ENCODE peak calls at places on chromosomes 16 and 17, in five cellular contexts. One of them, this sample, is unnamed.
A peak's percentile ranks its signal among the peaks of the same experiment; 100 is the strongest.

GRCh38 chr16:65119905-65120341 is 1.9 kb downstream of the CDH11 start:
- DNase-seq in neuronal stem cell: peak; percentile 48
- DNase-seq in uterus: peak; percentile 22
- DNase-seq in ovary: peak; percentile 53
- DNase-seq in heart right ventricle: no peak
- DNase-seq in this sample: no peak

GRCh38 chr16:66081967-66082366 is 284.5 kb upstream of the CDH5 start:
- DNase-seq in neuronal stem cell: no peak
- DNase-seq in uterus: no peak
- DNase-seq in ovary: no peak
- DNase-seq in heart right ventricle: no peak
- DNase-seq in this sample: no peak

GRCh38 chr17:42457107-42457787 is 1.4 kb upstream of the ATP6V0A1 start:
- DNase-seq in neuronal stem cell: no peak
- DNase-seq in uterus: no peak
- DNase-seq in ovary: no peak
- DNase-seq in heart right ventricle: no peak
- DNase-seq in this sample: no peak

GRCh38 chr17:73514146-73514863 is 129.9 kb downstream of the SDK2 start:
- DNase-seq in neuronal stem cell: no peak
- DNase-seq in uterus: no peak
- DNase-seq in ovary: no peak
- DNase-seq in heart right ventricle: no peak
- DNase-seq in this sample: no peak

GRCh38 chr17:46106966-46107644 is 86.1 kb downstream of the KANSL1 start:
- DNase-seq in neuronal stem cell: no peak
- DNase-seq in uterus: no peak
- DNase-seq in ovary: no peak
- DNase-seq in heart right ventricle: no peak
- DNase-seq in this sample: no peak

GRCh38 chr16:57497121-57497520 is 10.8 kb upstream of the DOK4 start:
- DNase-seq in neuronal stem cell: no peak
- DNase-seq in uterus: no peak
- DNase-seq in ovary: no peak
- DNase-seq in heart right ventricle: no peak
- DNase-seq in this sample: no peak

GRCh38 chr17:1755252-1755992 is 6.4 kb upstream of the SERPINF1 start:
- DNase-seq in neuronal stem cell: no peak
- DNase-seq in uterus: no peak
- DNase-seq in ovary: no peak
- DNase-seq in heart right ventricle: no peak
- DNase-seq in this sample: peak; percentile 78

GRCh38 chr16:2827481-2827790 is 2.7 kb upstream of the ZG16B start:
- DNase-seq in neuronal stem cell: no peak
- DNase-seq in uterus: no peak
- DNase-seq in ovary: no peak
- DNase-seq in heart right ventricle: no peak
- DNase-seq in this sample: no peak

GRCh38 chr17:2138318-2138717 is 83.4 kb downstream of the HIC1 start:
- DNase-seq in neuronal stem cell: no peak
- DNase-seq in uterus: no peak
- DNase-seq in ovary: no peak
- DNase-seq in heart right ventricle: no peak
- DNase-seq in this sample: no peak

GRCh38 chr16:85589688-85590505 is 23.2 kb upstream of the GSE1 start:
- DNase-seq in neuronal stem cell: no peak
- DNase-seq in uterus: no peak
- DNase-seq in ovary: no peak
- DNase-seq in heart right ventricle: no peak
- DNase-seq in this sample: no peak

GRCh38 chr17:63639125-63639524 is 16.9 kb downstream of the MAP3K3 start:
- DNase-seq in neuronal stem cell: no peak
- DNase-seq in uterus: no peak
- DNase-seq in ovary: no peak
- DNase-seq in heart right ventricle: no peak
- DNase-seq in this sample: no peak

GRCh38 chr17:15945493-15946209 is 721 bp downstream of the ADORA2B start:
- DNase-seq in neuronal stem cell: no peak
- DNase-seq in uterus: no peak
- DNase-seq in ovary: peak; percentile 26
- DNase-seq in heart right ventricle: no peak
- DNase-seq in this sample: no peak

GRCh38 chr17:18143044-18143936 is 34.7 kb downstream of the MYO15A start:
- DNase-seq in neuronal stem cell: peak; percentile 21
- DNase-seq in uterus: no peak
- DNase-seq in ovary: no peak
- DNase-seq in heart right ventricle: no peak
- DNase-seq in this sample: no peak

GRCh38 chr16:74281285-74281684 is 15.3 kb upstream of the PSMD7 start:
- DNase-seq in neuronal stem cell: no peak
- DNase-seq in uterus: no peak
- DNase-seq in ovary: no peak
- DNase-seq in heart right ventricle: no peak
- DNase-seq in this sample: no peak

GRCh38 chr17:68440526-68440925 is 16.8 kb downstream of the WIPI1 start:
- DNase-seq in neuronal stem cell: no peak
- DNase-seq in uterus: no peak
- DNase-seq in ovary: no peak
- DNase-seq in heart right ventricle: no peak
- DNase-seq in this sample: no peak

GRCh38 chr17:63196772-63197335 is 230.8 kb downstream of the TANC2 start:
- DNase-seq in neuronal stem cell: no peak
- DNase-seq in uterus: no peak
- DNase-seq in ovary: no peak
- DNase-seq in heart right ventricle: no peak
- DNase-seq in this sample: no peak

GRCh38 chr17:79784353-79785016 is 6.5 kb downstream of the CBX2 start:
- DNase-seq in neuronal stem cell: no peak
- DNase-seq in uterus: no peak
- DNase-seq in ovary: no peak
- DNase-seq in heart right ventricle: no peak
- DNase-seq in this sample: no peak

GRCh38 chr16:69115361-69115760 is 9.9 kb downstream of the HAS3 start:
- DNase-seq in neuronal stem cell: no peak
- DNase-seq in uterus: no peak
- DNase-seq in ovary: no peak
- DNase-seq in heart right ventricle: no peak
- DNase-seq in this sample: no peak

GRCh38 chr17:43891851-43892671 is 15.3 kb downstream of the MPP2 start:
- DNase-seq in neuronal stem cell: no peak
- DNase-seq in uterus: no peak
- DNase-seq in ovary: no peak
- DNase-seq in heart right ventricle: no peak
- DNase-seq in this sample: no peak

GRCh38 chr16:85612801-85613608 is at the start of gene GSE1:
- DNase-seq in neuronal stem cell: peak; percentile 82
- DNase-seq in uterus: peak; percentile 84
- DNase-seq in ovary: peak; percentile 88
- DNase-seq in heart right ventricle: peak; percentile 93
- DNase-seq in this sample: peak; percentile 99

GRCh38 chr17:36592316-36592710 is 634 bp downstream of the DHRS11 start:
- DNase-seq in neuronal stem cell: peak; percentile 38
- DNase-seq in uterus: no peak
- DNase-seq in ovary: peak; percentile 55
- DNase-seq in heart right ventricle: no peak
- DNase-seq in this sample: peak; percentile 40

GRCh38 chr17:15386083-15386482 is 44.7 kb upstream of the TEKT3 start:
- DNase-seq in neuronal stem cell: no peak
- DNase-seq in uterus: no peak
- DNase-seq in ovary: no peak
- DNase-seq in heart right ventricle: no peak
- DNase-seq in this sample: no peak

GRCh38 chr17:72120878-72121163 is at the start of gene SOX9:
- DNase-seq in neuronal stem cell: peak; percentile 87
- DNase-seq in uterus: no peak
- DNase-seq in ovary: no peak
- DNase-seq in heart right ventricle: peak; percentile 91
- DNase-seq in this sample: peak; percentile 82

GRCh38 chr17:10743316-10744009 is 13.6 kb upstream of the TMEM220 start:
- DNase-seq in neuronal stem cell: no peak
- DNase-seq in uterus: no peak
- DNase-seq in ovary: no peak
- DNase-seq in heart right ventricle: no peak
- DNase-seq in this sample: no peak

GRCh38 chr16:10250137-10250850 is 68.1 kb upstream of the GRIN2A start:
- DNase-seq in neuronal stem cell: no peak
- DNase-seq in uterus: no peak
- DNase-seq in ovary: no peak
- DNase-seq in heart right ventricle: no peak
- DNase-seq in this sample: no peak

DNA sequence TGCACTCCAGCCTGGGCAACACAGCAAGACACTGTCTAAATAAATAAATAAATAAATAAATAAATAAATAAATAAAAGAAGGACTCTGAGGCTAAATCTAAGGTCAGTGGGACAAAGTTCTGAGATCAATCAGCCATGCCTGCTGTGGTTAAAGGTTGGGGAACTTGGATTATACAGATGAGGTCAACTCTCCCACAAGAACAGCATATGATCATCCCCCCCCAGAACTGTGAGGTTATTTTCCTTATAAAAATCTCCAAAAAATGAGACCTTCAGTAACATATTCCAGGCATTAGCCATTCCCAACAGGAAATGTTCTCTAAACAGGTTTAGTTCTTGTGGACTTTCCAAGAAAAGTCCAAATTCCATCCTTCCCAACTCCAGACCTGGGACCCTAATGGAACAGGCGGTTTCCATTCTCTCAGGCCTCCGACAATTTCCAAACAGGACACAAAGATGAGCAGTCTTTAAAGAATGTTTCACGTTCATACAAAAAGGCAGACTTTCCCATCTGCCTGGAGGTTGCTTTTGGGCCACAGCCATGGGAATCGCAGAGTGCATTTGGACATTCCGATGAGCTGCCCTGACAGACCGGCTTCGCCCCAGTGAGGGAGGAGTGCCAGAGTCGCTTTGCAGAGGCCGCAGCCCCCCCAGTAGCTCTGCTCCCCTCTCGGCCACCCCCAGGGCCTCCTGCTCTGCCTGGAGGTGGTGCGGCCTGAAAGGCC is 90.1 kb downstream of the C16orf95 start:
- DNase-seq in neuronal stem cell: no peak
- DNase-seq in uterus: no peak
- DNase-seq in ovary: no peak
- DNase-seq in heart right ventricle: no peak
- DNase-seq in this sample: no peak
- H3K27ac ChIP-seq in neuronal stem cell: no peak overlapping the region
- H3K27ac ChIP-seq in uterus: no peak overlapping the region
- H3K27ac ChIP-seq in ovary: no peak overlapping the region
- H3K27ac ChIP-seq in heart right ventricle: peak overlapping the region; percentile 67
- H3K27ac ChIP-seq in this sample: no peak overlapping the region

DNA sequence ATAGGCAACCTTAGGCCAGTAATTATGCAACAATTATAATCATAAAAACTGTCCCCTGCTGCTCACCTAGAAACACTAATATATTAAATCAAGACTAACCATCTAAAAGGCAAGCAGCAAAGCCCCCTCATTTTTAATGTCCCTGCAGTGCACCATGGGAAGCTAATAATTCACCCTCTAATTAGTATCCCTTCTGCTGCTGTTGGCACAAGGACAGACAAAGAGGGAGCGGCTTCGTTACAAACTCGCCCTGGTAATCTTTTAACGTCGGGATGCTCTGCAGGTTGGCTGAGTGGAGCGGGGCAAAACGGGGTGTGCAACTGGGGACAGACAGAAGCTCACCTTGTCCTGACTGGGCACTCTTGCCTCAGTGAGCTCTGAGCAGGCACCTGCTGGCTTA is 219.4 kb upstream of the N4BP1 start:
- DNase-seq in neuronal stem cell: no peak
- DNase-seq in uterus: no peak
- DNase-seq in ovary: no peak
- DNase-seq in heart right ventricle: no peak
- DNase-seq in this sample: no peak
- H3K9me3 ChIP-seq in neuronal stem cell: no peaks in the 10 kb centered on the region
- H3K9me3 ChIP-seq in uterus: no peaks in the 10 kb centered on the region
- H3K9me3 ChIP-seq in ovary: no peaks in the 10 kb centered on the region
- H3K9me3 ChIP-seq in heart right ventricle: no peaks in the 10 kb centered on the region
- H3K9me3 ChIP-seq in this sample: no peaks in the 10 kb centered on the region

DNA sequence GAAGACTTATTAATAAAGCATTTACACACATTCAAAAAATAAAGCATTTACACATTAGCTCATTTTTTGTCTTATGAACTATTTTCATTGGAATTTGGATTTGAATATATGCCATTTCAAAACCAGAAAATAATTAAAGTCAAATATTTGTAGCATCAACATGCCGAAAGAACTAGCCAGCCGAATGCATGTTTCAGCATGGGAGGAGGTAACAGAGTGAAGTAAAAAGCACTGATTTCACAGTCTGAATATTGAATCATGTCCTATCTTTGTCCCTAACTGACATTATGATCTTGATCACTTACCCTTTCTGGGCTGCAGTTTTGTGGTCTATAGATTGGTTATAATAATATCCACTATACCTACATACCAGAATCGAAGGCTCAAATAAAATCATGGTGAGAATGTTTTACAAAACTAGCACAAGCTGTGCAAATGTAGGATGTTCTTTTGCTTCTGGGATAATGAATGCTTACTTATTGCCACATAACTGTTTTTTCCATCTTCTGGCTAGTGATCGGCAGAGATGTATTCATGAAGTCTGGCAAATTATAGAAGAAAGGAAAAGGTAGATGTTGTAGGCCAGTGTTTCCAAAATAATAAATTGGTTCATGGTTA is 84.7 kb downstream of the TUBD1 start:
- DNase-seq in neuronal stem cell: no peak
- DNase-seq in uterus: no peak
- DNase-seq in ovary: no peak
- DNase-seq in heart right ventricle: no peak
- DNase-seq in this sample: no peak
- H3K27ac ChIP-seq in neuronal stem cell: no peak overlapping the region
- H3K27ac ChIP-seq in uterus: peak overlapping the region; percentile 81
- H3K27ac ChIP-seq in ovary: peak overlapping the region; percentile 17
- H3K27ac ChIP-seq in heart right ventricle: peak overlapping the region; percentile 28
- H3K27ac ChIP-seq in this sample: no peak overlapping the region

GRCh38 chr17:66398617-66399016 is 96.2 kb downstream of the PRKCA start:
- DNase-seq in neuronal stem cell: no peak
- DNase-seq in uterus: no peak
- DNase-seq in ovary: no peak
- DNase-seq in heart right ventricle: no peak
- DNase-seq in this sample: no peak

GRCh38 chr17:66398059-66398458 is 95.6 kb downstream of the PRKCA start:
- DNase-seq in neuronal stem cell: no peak
- DNase-seq in uterus: no peak
- DNase-seq in ovary: no peak
- DNase-seq in heart right ventricle: no peak
- DNase-seq in this sample: no peak

GRCh38 chr17:66395961-66396360 is 93.5 kb downstream of the PRKCA start:
- DNase-seq in neuronal stem cell: no peak
- DNase-seq in uterus: no peak
- DNase-seq in ovary: no peak
- DNase-seq in heart right ventricle: no peak
- DNase-seq in this sample: no peak

GRCh38 chr17:66399441-66399840 is 97.0 kb downstream of the PRKCA start:
- DNase-seq in neuronal stem cell: no peak
- DNase-seq in uterus: no peak
- DNase-seq in ovary: no peak
- DNase-seq in heart right ventricle: no peak
- DNase-seq in this sample: no peak

DNA sequence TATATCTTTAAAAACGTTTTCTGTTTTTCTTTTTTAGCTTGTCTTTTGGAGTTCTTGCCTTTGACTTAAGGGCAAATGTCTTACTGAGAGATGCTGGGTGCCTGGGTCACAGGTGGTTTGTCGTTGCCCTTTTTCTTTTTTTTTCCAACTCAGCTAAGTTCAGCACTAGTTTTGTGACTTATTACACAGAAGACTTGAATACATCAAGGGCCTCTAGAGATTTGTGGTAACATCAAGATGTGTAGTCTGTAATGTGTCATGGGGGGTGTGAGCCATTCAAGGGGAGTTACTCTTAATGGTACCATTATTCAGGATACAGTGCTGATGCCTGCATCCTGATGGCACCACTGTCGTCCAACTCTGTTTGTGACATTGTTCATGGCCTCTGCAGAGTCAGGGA is 95.1 kb downstream of the PRKCA start:
- DNase-seq in neuronal stem cell: no peak
- DNase-seq in uterus: no peak
- DNase-seq in ovary: no peak
- DNase-seq in heart right ventricle: no peak
- DNase-seq in this sample: no peak
- H3K9me3 ChIP-seq in neuronal stem cell: no peaks in the 10 kb centered on the region
- H3K9me3 ChIP-seq in uterus: no peaks in the 10 kb centered on the region
- H3K9me3 ChIP-seq in ovary: no peaks in the 10 kb centered on the region
- H3K9me3 ChIP-seq in heart right ventricle: no peaks in the 10 kb centered on the region
- H3K9me3 ChIP-seq in this sample: no peaks in the 10 kb centered on the region